ENCODE peak calls at places on chromosomes 2 and 18, in ten cellular contexts. G is H9; O is hypothalamus; K is T-cell; E is left lung; A is EL; M is NCI-H1417 treated with DMSO at 0.1 percent for 48 hours; F is activated naive CD4-positive, alpha-beta T cell treated with anti-CD3 and anti-CD28 coated beads, Interleukin-2, amount 10 ng/mL, durations not matched to agents 7 days and 5 days; N is chondrocyte; X is cardiac muscle cell. U is an unnamed sample.

GRCh38 chr2:71637168-71637567 is 183.8 kb downstream of the DYSF start:
- DNase-seq in G (peak; percentile 12), O (no peak), K (no peak), E (no peak), A (no peak), M (no peak), F (no peak), N (no peak), X (no peak), U (no peak)

GRCh38 chr18:25284861-25285574 is 66.9 kb downstream of the ZNF521 start:
- DNase-seq in G (no peak), O (no peak), K (no peak), E (no peak), A (no peak), M (no peak), F (no peak), N (no peak), X (peak; percentile 78), U (no peak)

GRCh38 chr18:9683418-9684396 is 24.4 kb upstream of the RAB31 start:
- DNase-seq in G (no peak), O (no peak), K (no peak), E (no peak), A (peak; percentile 75), M (no peak), F (no peak), N (no peak), X (peak; percentile 86), U (no peak)

GRCh38 chr2:232502901-232503791 is 15.5 kb upstream of the ECEL1 start:
- DNase-seq in G (peak; percentile 69), O (no peak), K (peak; percentile 39), E (no peak), A (peak; percentile 35), M (no peak), F (no peak), N (no peak), X (peak; percentile 45), U (peak; percentile 32)

GRCh38 chr2:217992061-217992460 is 10.7 kb downstream of the TNS1 start:
- DNase-seq in G (no peak), O (no peak), K (no peak), E (no peak), A (no peak), M (no peak), F (no peak), N (no peak), X (no peak), U (no peak)

GRCh38 chr2:64491426-64491825 is 32.7 kb upstream of the AFTPH start:
- DNase-seq in G (no peak), O (no peak), K (no peak), E (no peak), A (peak; percentile 51), M (no peak), F (no peak), N (no peak), X (peak; percentile 44), U (no peak)

GRCh38 chr18:69948919-69949537 is 1.4 kb upstream of the CD226 start:
- DNase-seq in G (no peak), O (no peak), K (no peak), E (no peak), A (peak; percentile 64), M (no peak), F (peak; percentile 59), N (no peak), X (peak; percentile 59), U (no peak)

GRCh38 chr18:40485318-40485717 is 1469.7 kb upstream of the PIK3C3 start:
- DNase-seq in G (no peak), O (no peak), K (no peak), E (no peak), A (no peak), M (no peak), F (no peak), N (no peak), X (peak; percentile 26), U (no peak)

GRCh38 chr2:160479269-160479668 is 14.3 kb downstream of the RBMS1 start:
- DNase-seq in G (no peak), O (no peak), K (no peak), E (no peak), A (no peak), M (no peak), F (no peak), N (no peak), X (no peak), U (no peak)

GRCh38 chr2:239517686-239518085 is 116.9 kb upstream of the HDAC4 start:
- DNase-seq in G (no peak), O (no peak), K (no peak), E (no peak), A (no peak), M (no peak), F (no peak), N (peak; percentile 73), X (no peak), U (no peak)

GRCh38 chr2:68345129-68345875 is 19.8 kb upstream of the PLEK start:
- DNase-seq in G (peak; percentile 40), O (no peak), K (no peak), E (no peak), A (no peak), M (no peak), F (no peak), N (no peak), X (no peak), U (no peak)

GRCh38 chr2:70133521-70134348 is 46.5 kb downstream of the PCBP1 start:
- DNase-seq in G (no peak), O (no peak), K (no peak), E (no peak), A (no peak), M (no peak), F (peak; percentile 44), N (no peak), X (peak; percentile 65), U (peak; percentile 34)

U was measured in T-helper 9 cell.